ENCODE peak calls at places on chromosomes 11 and 22, in seven cellular contexts. One of them, this sample, is unnamed.

GRCh38 chr22:39994046-39994565 is 648 bp upstream of the FAM83F start:
- DNase-seq in CD8-positive, alpha-beta T cell: peak
- DNase-seq in T1000: no peak
- DNase-seq in anterior cingulate cortex: no peak
- DNase-seq in GM12891: no peak
- DNase-seq in NCI-H1417: no peak
- DNase-seq in D341Med: no peak
- DNase-seq in this sample: no peak

GRCh38 chr11:126350811-126351210 is 4.7 kb upstream of the ST3GAL4 start:
- DNase-seq in GM12891: no peak
- DNase-seq in CD8-positive, alpha-beta T cell: no peak
- DNase-seq in NCI-H1417: no peak
- DNase-seq in T1000: no peak
- DNase-seq in D341Med: no peak
- DNase-seq in anterior cingulate cortex: no peak
- DNase-seq in this sample: no peak

GRCh38 chr22:29936186-29936585 is 53.2 kb downstream of the MTMR3 start:
- DNase-seq in anterior cingulate cortex: no peak
- DNase-seq in CD8-positive, alpha-beta T cell: no peak
- DNase-seq in GM12891: no peak
- DNase-seq in T1000: no peak
- DNase-seq in NCI-H1417: no peak
- DNase-seq in D341Med: no peak
- DNase-seq in this sample: no peak

GRCh38 chr11:135008001-135008405 is 596.0 kb upstream of the B3GAT1 start:
- DNase-seq in T1000: no peak
- DNase-seq in GM12891: no peak
- DNase-seq in D341Med: no peak
- DNase-seq in CD8-positive, alpha-beta T cell: no peak
- DNase-seq in anterior cingulate cortex: no peak
- DNase-seq in NCI-H1417: no peak
- DNase-seq in this sample: no peak

GRCh38 chr22:41488596-41489385 is 19.9 kb downstream of the ACO2 start:
- DNase-seq in D341Med: no peak
- DNase-seq in T1000: no peak
- DNase-seq in anterior cingulate cortex: no peak
- DNase-seq in NCI-H1417: no peak
- DNase-seq in GM12891: no peak
- DNase-seq in CD8-positive, alpha-beta T cell: no peak
- DNase-seq in this sample: no peak

GRCh38 chr11:41579546-41579945 is 120.1 kb upstream of the LRRC4C start:
- DNase-seq in CD8-positive, alpha-beta T cell: no peak
- DNase-seq in anterior cingulate cortex: no peak
- DNase-seq in D341Med: no peak
- DNase-seq in NCI-H1417: no peak
- DNase-seq in GM12891: no peak
- DNase-seq in T1000: no peak
- DNase-seq in this sample: no peak

GRCh38 chr11:126347751-126348628 is 7.5 kb upstream of the ST3GAL4 start:
- DNase-seq in T1000: no peak
- DNase-seq in anterior cingulate cortex: no peak
- DNase-seq in NCI-H1417: no peak
- DNase-seq in D341Med: no peak
- DNase-seq in GM12891: no peak
- DNase-seq in CD8-positive, alpha-beta T cell: no peak
- DNase-seq in this sample: no peak

GRCh38 chr11:27108809-27109208 is 68.2 kb downstream of the BBOX1 start:
- DNase-seq in anterior cingulate cortex: no peak
- DNase-seq in CD8-positive, alpha-beta T cell: no peak
- DNase-seq in GM12891: no peak
- DNase-seq in D341Med: no peak
- DNase-seq in T1000: no peak
- DNase-seq in NCI-H1417: no peak
- DNase-seq in this sample: no peak

GRCh38 chr22:37419916-37420655 is 7.2 kb downstream of the ELFN2 start:
- DNase-seq in NCI-H1417: no peak
- DNase-seq in CD8-positive, alpha-beta T cell: no peak
- DNase-seq in anterior cingulate cortex: no peak
- DNase-seq in GM12891: no peak
- DNase-seq in T1000: no peak
- DNase-seq in D341Med: no peak
- DNase-seq in this sample: no peak

GRCh38 chr11:61974766-61975631 is 7.6 kb upstream of the FTH1 start:
- DNase-seq in anterior cingulate cortex: no peak
- DNase-seq in NCI-H1417: no peak
- DNase-seq in CD8-positive, alpha-beta T cell: no peak
- DNase-seq in T1000: no peak
- DNase-seq in GM12891: no peak
- DNase-seq in D341Med: peak
- DNase-seq in this sample: no peak

GRCh38 chr11:117686711-117687110 is 110.3 kb downstream of the DSCAML1 start:
- DNase-seq in CD8-positive, alpha-beta T cell: no peak
- DNase-seq in anterior cingulate cortex: no peak
- DNase-seq in GM12891: no peak
- DNase-seq in T1000: no peak
- DNase-seq in NCI-H1417: no peak
- DNase-seq in D341Med: no peak
- DNase-seq in this sample: no peak

GRCh38 chr11:61052182-61052972 is 49.9 kb upstream of the CD5 start:
- DNase-seq in NCI-H1417: peak
- DNase-seq in CD8-positive, alpha-beta T cell: no peak
- DNase-seq in T1000: no peak
- DNase-seq in D341Med: no peak
- DNase-seq in anterior cingulate cortex: no peak
- DNase-seq in GM12891: no peak
- DNase-seq in this sample: no peak

GRCh38 chr11:108498046-108498815 is at the start of gene POGLUT3:
- DNase-seq in T1000: no peak
- DNase-seq in anterior cingulate cortex: no peak
- DNase-seq in CD8-positive, alpha-beta T cell: peak
- DNase-seq in GM12891: peak
- DNase-seq in D341Med: peak
- DNase-seq in NCI-H1417: peak
- DNase-seq in this sample: peak

GRCh38 chr11:88849368-88849767 is 216.4 kb downstream of the GRM5 start:
- DNase-seq in NCI-H1417: no peak
- DNase-seq in CD8-positive, alpha-beta T cell: no peak
- DNase-seq in D341Med: no peak
- DNase-seq in anterior cingulate cortex: no peak
- DNase-seq in GM12891: no peak
- DNase-seq in T1000: no peak
- DNase-seq in this sample: no peak

GRCh38 chr11:10858505-10859360 is 880 bp upstream of the ZBED5 start:
- DNase-seq in anterior cingulate cortex: peak
- DNase-seq in NCI-H1417: peak
- DNase-seq in CD8-positive, alpha-beta T cell: peak
- DNase-seq in D341Med: peak
- DNase-seq in GM12891: no peak
- DNase-seq in T1000: no peak
- DNase-seq in this sample: no peak